ENCODE peak calls at places on chromosome 1, in four cellular contexts. Y, T, D and O are unnamed samples.

GRCh38 chr1:179083533-179083932 is 1.7 kb downstream of the TOR3A start:
- DNase-seq in Y (no peak), T (no peak), D (no peak), O (peak; percentile 58)

GRCh38 chr1:199422206-199422605 is 605.3 kb upstream of the NR5A2 start:
- DNase-seq in Y (no peak), T (no peak), D (peak; percentile 45), O (no peak)

GRCh38 chr1:100358210-100358609 is 5.9 kb downstream of the CDC14A start:
- DNase-seq in Y (no peak), T (no peak), D (no peak), O (no peak)

GRCh38 chr1:115373305-115373704 is 35.3 kb upstream of the NGF start:
- DNase-seq in Y (no peak), T (no peak), D (no peak), O (no peak)

GRCh38 chr1:200831091-200831490 is 41.7 kb upstream of the GPR25 start:
- DNase-seq in Y (no peak), T (no peak), D (no peak), O (no peak)

GRCh38 chr1:67479146-67479891 is 49.1 kb upstream of the SERBP1 start:
- DNase-seq in Y (peak; percentile 87), T (no peak), D (no peak), O (no peak)

GRCh38 chr1:2104621-2105427 is 54.6 kb downstream of the PRKCZ start:
- DNase-seq in Y (peak; percentile 34), T (peak; percentile 92), D (no peak), O (no peak)

GRCh38 chr1:64584479-64584878 is 114.5 kb downstream of the CACHD1 start:
- DNase-seq in Y (no peak), T (no peak), D (no peak), O (no peak)

GRCh38 chr1:231639819-231640218 is 13.2 kb downstream of the DISC1 start:
- DNase-seq in Y (no peak), T (no peak), D (no peak), O (no peak)

GRCh38 chr1:226772456-226773139 is 33.5 kb upstream of the ITPKB start:
- DNase-seq in Y (no peak), T (no peak), D (no peak), O (peak; percentile 51)

GRCh38 chr1:34602907-34603306 is 151.9 kb upstream of the GJB5 start:
- DNase-seq in Y (no peak), T (no peak), D (no peak), O (no peak)

GRCh38 chr1:183609313-183609712 is 19.1 kb upstream of the NCF2 start:
- DNase-seq in Y (peak; percentile 27), T (peak; percentile 43), D (no peak), O (no peak)

GRCh38 chr1:33500547-33500946 is 28.1 kb downstream of the ZSCAN20 start:
- DNase-seq in Y (peak; percentile 26), T (no peak), D (no peak), O (no peak)

GRCh38 chr1:155004352-155005075 is 1.9 kb downstream of the ZBTB7B start:
- DNase-seq in Y (no peak), T (no peak), D (no peak), O (no peak)
- TF ChIP-seq SRF in Y (no peak), T (no peak), D (no peak), O (no peak)

GRCh38 chr1:36764796-36765195 is 269.5 kb downstream of the GRIK3 start:
- DNase-seq in Y (no peak), T (no peak), D (no peak), O (no peak)

GRCh38 chr1:36768486-36769178 is 265.7 kb downstream of the GRIK3 start:
- DNase-seq in Y (no peak), T (no peak), D (no peak), O (no peak)

GRCh38 chr1:36763771-36764170 is 270.5 kb downstream of the GRIK3 start:
- DNase-seq in Y (peak; percentile 45), T (no peak), D (no peak), O (no peak)

GRCh38 chr1:36766481-36766880 is 267.8 kb downstream of the GRIK3 start:
- DNase-seq in Y (no peak), T (no peak), D (no peak), O (no peak)

GRCh38 chr1:36765785-36766300 is 268.5 kb downstream of the GRIK3 start:
- DNase-seq in Y (no peak), T (no peak), D (no peak), O (no peak)
- H3K4me3 ChIP-seq in Y (no peak overlapping the region), T (no peak overlapping the region), D (no peak overlapping the region), O (no peak overlapping the region)

DNA sequence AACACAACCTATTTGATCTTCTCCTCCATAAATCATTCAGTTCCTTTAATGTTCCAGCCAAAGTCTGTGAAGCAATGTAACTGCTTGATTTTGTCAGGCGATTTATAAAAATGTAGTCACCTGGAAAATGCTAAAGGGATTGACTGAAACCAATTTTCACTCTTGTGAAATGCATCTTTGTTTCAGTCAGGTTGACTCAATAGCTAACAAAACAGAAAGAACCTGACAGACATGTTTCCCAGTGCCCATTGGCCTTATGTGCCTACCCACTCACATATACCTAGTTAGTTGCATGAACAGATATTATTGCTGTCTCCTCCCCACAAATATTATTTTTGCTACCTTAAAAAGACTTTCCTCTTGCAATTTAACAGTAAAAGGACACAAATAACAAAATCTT is 335.7 kb downstream of the CHRM3 start:
- DNase-seq in Y (no peak), T (no peak), D (no peak), O (no peak)
- TF ChIP-seq SRF in Y (no peak), T (no peak), D (no peak), O (no peak)

GRCh38 chr1:27357281-27358037 is 9.3 kb downstream of the MAP3K6 start:
- DNase-seq in Y (peak; percentile 94), T (peak; percentile 43), D (peak; percentile 94), O (no peak)
- H3K4me3 ChIP-seq in Y (no peak overlapping the region), T (no peak overlapping the region), D (no peak overlapping the region), O (peak overlapping the region; percentile 54)

GRCh38 chr1:236608930-236609726 is 4.8 kb upstream of the HEATR1 start:
- DNase-seq in Y (peak; percentile 61), T (peak; percentile 43), D (peak; percentile 75), O (no peak)
- TF ChIP-seq SRF in Y (no peak), T (no peak), D (no peak), O (no peak)

DNA sequence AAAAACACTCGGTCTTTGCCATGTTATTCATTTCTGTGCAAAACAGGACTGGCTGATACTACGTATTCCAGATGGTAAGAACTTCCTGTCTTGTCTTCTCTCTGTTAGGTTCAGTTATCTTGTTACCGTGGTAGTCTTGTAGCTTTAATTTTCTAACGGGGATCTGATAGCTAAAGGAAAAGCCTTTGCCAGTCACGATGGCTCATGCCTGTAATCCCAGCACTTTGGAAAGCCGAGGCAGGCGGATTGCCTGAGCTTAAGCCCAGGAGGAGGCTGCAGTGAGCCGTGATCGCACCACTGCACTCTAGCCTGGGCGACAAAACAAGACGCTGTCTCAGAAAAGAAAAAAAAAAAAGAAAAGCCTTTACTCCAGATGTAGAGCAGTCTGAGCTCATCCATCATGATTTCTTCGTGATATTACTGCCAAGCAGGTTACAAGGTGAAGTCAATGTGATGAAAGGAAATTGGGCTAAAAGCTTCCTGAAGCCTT is 11.1 kb upstream of the MSTO1 start:
- DNase-seq in Y (no peak), T (no peak), D (peak; percentile 51), O (no peak)
- H3K4me3 ChIP-seq in Y (no peak overlapping the region), T (peak overlapping the region; percentile 47), D (no peak overlapping the region), O (no peak overlapping the region)

DNA sequence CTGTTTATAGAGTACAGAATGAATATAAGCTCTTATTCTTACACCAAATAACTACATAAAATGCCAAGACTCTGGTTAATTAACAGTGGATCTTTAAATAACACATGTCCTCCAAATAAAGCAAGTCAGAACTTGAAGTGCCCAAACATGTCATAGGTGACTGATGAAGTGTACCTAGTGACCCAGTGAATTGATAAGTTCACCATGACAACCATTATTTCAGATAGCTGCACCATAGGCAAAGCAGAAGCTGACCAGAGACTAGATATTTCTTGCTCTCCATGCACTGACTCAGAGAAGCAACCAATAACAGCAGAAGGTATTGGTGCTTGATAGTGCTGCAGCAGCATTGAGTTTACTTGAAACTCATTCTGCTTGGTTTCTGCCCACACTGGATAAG is 192.1 kb downstream of the DUSP10 start:
- DNase-seq in Y (no peak), T (no peak), D (no peak), O (peak; percentile 5)
- TF ChIP-seq SRF in Y (no peak), T (no peak), D (no peak), O (no peak)

GRCh38 chr1:110605446-110605845 is 712 bp downstream of the KCNA2 start:
- DNase-seq in Y (no peak), T (no peak), D (no peak), O (no peak)
- H3K4me3 ChIP-seq in Y (no peak overlapping the region), T (no peak overlapping the region), D (no peak overlapping the region), O (no peak overlapping the region)